ENCODE peak calls at places on chromosome 7, in eight cellular contexts. E is heart right ventricle, S is mammary epithelial cell, C is neural progenitor cell, B is AG04449, R is Karpas-422, G is iris pigment epithelial cell, H is fibroblast of pulmonary artery. Y is an unnamed sample.

GRCh38 chr7:82164813-82165212 is 278.8 kb downstream of the CACNA2D1 start:
- DNase-seq in E (no peak), S (peak), C (peak), B (peak), R (no peak), G (peak), H (peak), Y (no peak)

GRCh38 chr7:19133390-19133789 is 11.8 kb downstream of the FERD3L start:
- DNase-seq in E (no peak), S (no peak), C (no peak), B (no peak), R (no peak), G (no peak), H (no peak), Y (no peak)

GRCh38 chr7:134948736-134949135 is 37.6 kb upstream of the AGBL3 start:
- DNase-seq in E (no peak), S (no peak), C (no peak), B (no peak), R (no peak), G (peak), H (peak), Y (no peak)

GRCh38 chr7:157853076-157853788 is 516.4 kb downstream of the DNAJB6 start:
- DNase-seq in E (no peak), S (no peak), C (no peak), B (no peak), R (no peak), G (no peak), H (no peak), Y (no peak)

GRCh38 chr7:7795203-7795602 is 76.8 kb upstream of the RPA3 start:
- DNase-seq in E (no peak), S (no peak), C (no peak), B (no peak), R (no peak), G (no peak), H (no peak), Y (no peak)

GRCh38 chr7:91320679-91321078 is 56.4 kb downstream of the FZD1 start:
- DNase-seq in E (no peak), S (no peak), C (no peak), B (no peak), R (no peak), G (no peak), H (no peak), Y (no peak)

GRCh38 chr7:25083201-25083600 is 41.9 kb downstream of the CYCS start:
- DNase-seq in E (no peak), S (peak), C (no peak), B (no peak), R (no peak), G (no peak), H (no peak), Y (no peak)

GRCh38 chr7:111911166-111911961 is 294.8 kb downstream of the DOCK4 start:
- DNase-seq in E (no peak), S (no peak), C (no peak), B (no peak), R (no peak), G (no peak), H (no peak), Y (no peak)

GRCh38 chr7:26681819-26682418 is 182.5 kb downstream of the SKAP2 start:
- DNase-seq in E (no peak), S (no peak), C (no peak), B (no peak), R (peak), G (peak), H (peak), Y (peak)

GRCh38 chr7:36987363-36987724 is 263.1 kb upstream of the AOAH start:
- DNase-seq in E (no peak), S (no peak), C (no peak), B (no peak), R (no peak), G (no peak), H (no peak), Y (no peak)

GRCh38 chr7:85102813-85103350 is 84.0 kb downstream of the SEMA3D start:
- DNase-seq in E (no peak), S (no peak), C (no peak), B (no peak), R (no peak), G (peak), H (peak), Y (no peak)

GRCh38 chr7:130960208-130960988 is 226.4 kb upstream of the KLF14 start:
- DNase-seq in E (no peak), S (peak), C (no peak), B (peak), R (peak), G (peak), H (peak), Y (peak)

GRCh38 chr7:30884881-30885280 is 26.8 kb upstream of the AQP1 start:
- DNase-seq in E (no peak), S (no peak), C (no peak), B (no peak), R (peak), G (no peak), H (no peak), Y (no peak)

GRCh38 chr7:131328387-131329175 is 905 bp downstream of the MKLN1 start:
- DNase-seq in E (no peak), S (peak), C (no peak), B (no peak), R (no peak), G (peak), H (peak), Y (peak)

GRCh38 chr7:7157887-7158271 is 24.5 kb upstream of the C1GALT1 start:
- DNase-seq in E (no peak), S (peak), C (no peak), B (no peak), R (peak), G (peak), H (peak), Y (no peak)

GRCh38 chr7:98303906-98304305 is 22.4 kb downstream of the BRI3 start:
- DNase-seq in E (no peak), S (no peak), C (no peak), B (no peak), R (no peak), G (no peak), H (no peak), Y (no peak)

GRCh38 chr7:76409537-76409936 is at the start of gene SSC4D:
- DNase-seq in E (no peak), S (no peak), C (peak), B (no peak), R (no peak), G (no peak), H (no peak), Y (no peak)

GRCh38 chr7:39700932-39701331 is 77.6 kb downstream of the RALA start:
- DNase-seq in E (peak), S (no peak), C (no peak), B (no peak), R (no peak), G (no peak), H (no peak), Y (no peak)

GRCh38 chr7:95674101-95674500 is 77.8 kb upstream of the PDK4 start:
- DNase-seq in E (no peak), S (no peak), C (no peak), B (no peak), R (no peak), G (no peak), H (no peak), Y (no peak)

GRCh38 chr7:128918266-128918665 is 7.8 kb upstream of the KCP start:
- DNase-seq in E (no peak), S (no peak), C (no peak), B (no peak), R (no peak), G (no peak), H (no peak), Y (no peak)

GRCh38 chr7:80088705-80089104 is 45.9 kb upstream of the GNAI1 start:
- DNase-seq in E (no peak), S (peak), C (no peak), B (no peak), R (no peak), G (peak), H (peak), Y (peak)

GRCh38 chr7:107355616-107356015 is 114.2 kb upstream of the GPR22 start:
- DNase-seq in E (no peak), S (peak), C (no peak), B (peak), R (no peak), G (peak), H (no peak), Y (no peak)

GRCh38 chr7:68235937-68236336 is 1239.3 kb downstream of the TYW1 start:
- DNase-seq in E (no peak), S (no peak), C (no peak), B (no peak), R (no peak), G (no peak), H (no peak), Y (no peak)

GRCh38 chr7:27961255-27961654 is 219.3 kb downstream of the JAZF1 start:
- DNase-seq in E (no peak), S (peak), C (no peak), B (peak), R (no peak), G (peak), H (peak), Y (no peak)

GRCh38 chr7:21140622-21141021 is 287.3 kb upstream of the SP4 start:
- DNase-seq in E (no peak), S (peak), C (no peak), B (no peak), R (no peak), G (no peak), H (no peak), Y (no peak)

GRCh38 chr7:121582258-121582657 is 186.2 kb upstream of the FAM3C start:
- DNase-seq in E (no peak), S (no peak), C (no peak), B (no peak), R (no peak), G (no peak), H (no peak), Y (no peak)

GRCh38 chr7:116598278-116598677 is 73.4 kb downstream of the CAV1 start:
- DNase-seq in E (no peak), S (no peak), C (peak), B (no peak), R (peak), G (no peak), H (no peak), Y (peak)

GRCh38 chr7:55030314-55030713 is 11.5 kb downstream of the EGFR start:
- DNase-seq in E (no peak), S (no peak), C (no peak), B (no peak), R (no peak), G (peak), H (no peak), Y (no peak)

GRCh38 chr7:99224263-99224947 is 16.5 kb upstream of the KPNA7 start:
- DNase-seq in E (no peak), S (peak), C (no peak), B (no peak), R (no peak), G (peak), H (peak), Y (no peak)

GRCh38 chr7:135716677-135717238 is 11.2 kb downstream of the SLC13A4 start:
- DNase-seq in E (no peak), S (peak), C (no peak), B (peak), R (no peak), G (peak), H (peak), Y (no peak)

GRCh38 chr7:141103847-141104429 is 30.1 kb downstream of the TMEM178B start:
- DNase-seq in E (no peak), S (no peak), C (no peak), B (no peak), R (no peak), G (no peak), H (no peak), Y (no peak)

GRCh38 chr7:29811597-29811996 is 5.3 kb downstream of the WIPF3 start:
- DNase-seq in E (no peak), S (no peak), C (peak), B (no peak), R (no peak), G (no peak), H (no peak), Y (no peak)

GRCh38 chr7:112428715-112429114 is 21.5 kb upstream of the IFRD1 start:
- DNase-seq in E (no peak), S (no peak), C (no peak), B (no peak), R (no peak), G (no peak), H (no peak), Y (no peak)

Y was measured in MM.1S.